ENCODE peak calls at places on chromosomes 4 and X, in six cellular contexts. G is sigmoid colon, F is prostate gland, D is testis, N is ovary, C is A549. B is an unnamed sample.

GRCh38 chr4:3199661-3200422 is 49.1 kb upstream of the MSANTD1 start:
- DNase-seq in F (no peak), G (no peak), D (peak; percentile 9), C (no peak), N (no peak), B (no peak)

GRCh38 chr4:58749206-58749605 is 1639.0 kb upstream of the IGFBP7 start:
- DNase-seq in G (no peak), F (no peak), N (no peak), D (no peak), C (no peak), B (no peak)

GRCh38 chrX:17597836-17598434 is 139.4 kb upstream of the SCML1 start:
- DNase-seq in G (peak; percentile 90), F (peak; percentile 53), C (no peak), D (peak; percentile 86), N (peak; percentile 78), B (no peak)

GRCh38 chrX:25555521-25555920 is 539.8 kb upstream of the ARX start:
- DNase-seq in C (no peak), F (no peak), D (no peak), G (no peak), N (no peak), B (no peak)

GRCh38 chrX:20653070-20653469 is 386.4 kb upstream of the RPS6KA3 start:
- DNase-seq in G (no peak), N (no peak), F (no peak), C (no peak), D (no peak), B (no peak)

GRCh38 chr4:4671774-4672349 is 130.0 kb upstream of the STX18 start:
- DNase-seq in D (no peak), C (no peak), F (no peak), N (no peak), G (no peak), B (no peak)

GRCh38 chr4:109703664-109704351 is 563 bp upstream of the CASP6 start:
- DNase-seq in N (no peak), C (no peak), D (no peak), F (no peak), G (no peak), B (no peak)

GRCh38 chrX:97743014-97743413 is 859.3 kb downstream of the RPA4 start:
- DNase-seq in G (no peak), D (no peak), F (no peak), C (peak; percentile 0), N (no peak), B (no peak)

GRCh38 chrX:139206914-139207313 is 323.6 kb upstream of the F9 start:
- DNase-seq in N (no peak), D (no peak), F (no peak), C (no peak), G (no peak), B (no peak)

GRCh38 chrX:49177338-49177833 is 5.7 kb downstream of the PLP2 start:
- DNase-seq in C (peak; percentile 35), N (no peak), G (peak; percentile 63), D (no peak), F (no peak), B (no peak)

GRCh38 chr4:89024051-89024675 is 32.8 kb downstream of the FAM13A start:
- DNase-seq in F (peak; percentile 69), C (peak; percentile 70), N (peak; percentile 15), D (peak; percentile 81), G (peak; percentile 66), B (peak; percentile 26)
- TF ChIP-seq POLR2A in F (no peak), C (no peak), N (no peak), D (no peak), G (no peak), B (no peak)

GRCh38 chr4:43423276-43423675 is 530.8 kb downstream of the GRXCR1 start:
- DNase-seq in F (no peak), G (no peak), D (no peak), N (no peak), C (no peak), B (no peak)

GRCh38 chr4:43425206-43425605 is 532.7 kb downstream of the GRXCR1 start:
- DNase-seq in F (no peak), G (no peak), C (no peak), N (no peak), D (no peak), B (no peak)
- TF ChIP-seq POLR2A in F (no peak), G (no peak), C (no peak), N (no peak), D (no peak), B (no peak)

GRCh38 chr4:87540176-87541058 is 11.2 kb upstream of the SPARCL1 start:
- DNase-seq in N (no peak), G (peak; percentile 90), C (no peak), F (no peak), D (peak; percentile 26), B (no peak)
- TF ChIP-seq POLR2A in N (no peak), G (no peak), C (no peak), F (no peak), D (no peak), B (no peak)

DNA sequence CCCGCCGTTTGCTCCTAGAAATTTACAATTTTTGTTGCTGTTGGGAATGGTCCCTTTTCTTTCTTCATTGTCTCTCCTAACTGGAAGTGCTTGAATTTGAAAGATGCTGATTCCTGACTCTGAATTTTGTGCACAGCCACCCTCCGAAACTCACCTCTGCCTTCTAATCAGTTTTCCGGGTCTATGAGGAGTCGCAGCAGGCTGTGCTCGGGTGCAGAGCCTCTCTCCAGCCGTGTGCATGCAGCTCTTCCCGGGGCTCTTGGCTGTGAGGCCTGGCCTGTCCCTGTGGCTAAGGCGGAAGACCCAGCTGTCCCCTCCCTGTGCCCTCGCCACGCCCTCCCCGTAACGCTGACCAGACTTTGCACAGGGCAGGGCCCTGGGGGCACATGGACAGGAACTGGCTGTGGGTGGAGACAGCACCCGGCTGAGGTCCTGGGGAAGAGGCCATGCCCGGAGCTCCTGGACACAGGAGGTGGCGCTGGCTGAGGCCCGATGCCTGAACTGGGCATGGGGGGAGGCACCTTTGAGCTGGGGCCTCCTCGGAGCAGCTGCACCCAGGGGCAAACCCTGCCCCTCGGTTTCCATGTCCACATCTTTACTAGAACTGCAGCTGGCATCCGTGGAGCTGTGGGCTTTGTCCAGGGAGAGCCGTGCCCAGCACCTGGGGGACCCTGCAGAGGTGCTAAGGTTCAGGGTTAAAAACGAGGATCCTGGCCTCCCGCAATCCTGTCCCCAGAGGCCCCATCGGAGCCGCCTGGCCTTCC is 32.6 kb upstream of the SPON2 start:
- DNase-seq in C (no peak), G (peak; percentile 64), N (no peak), F (no peak), D (peak; percentile 12), B (no peak)
- TF ChIP-seq POLR2A in C (no peak), G (no peak), N (no peak), F (no peak), D (no peak), B (no peak)

GRCh38 chr4:51844157-51845054 is 1.5 kb downstream of the DCUN1D4 start:
- DNase-seq in F (peak; percentile 95), C (peak; percentile 92), G (peak; percentile 97), D (peak; percentile 98), N (peak; percentile 87), B (peak; percentile 58)

GRCh38 chr4:51843309-51844156 is 580 bp downstream of the DCUN1D4 start:
- DNase-seq in G (peak; percentile 92), C (peak; percentile 58), D (peak; percentile 81), F (peak; percentile 60), N (peak; percentile 74), B (peak; percentile 49)

GRCh38 chr4:51840791-51841190 is 2.2 kb upstream of the DCUN1D4 start:
- DNase-seq in G (no peak), N (no peak), C (no peak), D (no peak), F (no peak), B (no peak)

GRCh38 chr4:51842167-51842553 is 793 bp upstream of the DCUN1D4 start:
- DNase-seq in D (peak; percentile 46), G (peak; percentile 72), N (no peak), C (peak; percentile 2), F (peak; percentile 13), B (no peak)

DNA sequence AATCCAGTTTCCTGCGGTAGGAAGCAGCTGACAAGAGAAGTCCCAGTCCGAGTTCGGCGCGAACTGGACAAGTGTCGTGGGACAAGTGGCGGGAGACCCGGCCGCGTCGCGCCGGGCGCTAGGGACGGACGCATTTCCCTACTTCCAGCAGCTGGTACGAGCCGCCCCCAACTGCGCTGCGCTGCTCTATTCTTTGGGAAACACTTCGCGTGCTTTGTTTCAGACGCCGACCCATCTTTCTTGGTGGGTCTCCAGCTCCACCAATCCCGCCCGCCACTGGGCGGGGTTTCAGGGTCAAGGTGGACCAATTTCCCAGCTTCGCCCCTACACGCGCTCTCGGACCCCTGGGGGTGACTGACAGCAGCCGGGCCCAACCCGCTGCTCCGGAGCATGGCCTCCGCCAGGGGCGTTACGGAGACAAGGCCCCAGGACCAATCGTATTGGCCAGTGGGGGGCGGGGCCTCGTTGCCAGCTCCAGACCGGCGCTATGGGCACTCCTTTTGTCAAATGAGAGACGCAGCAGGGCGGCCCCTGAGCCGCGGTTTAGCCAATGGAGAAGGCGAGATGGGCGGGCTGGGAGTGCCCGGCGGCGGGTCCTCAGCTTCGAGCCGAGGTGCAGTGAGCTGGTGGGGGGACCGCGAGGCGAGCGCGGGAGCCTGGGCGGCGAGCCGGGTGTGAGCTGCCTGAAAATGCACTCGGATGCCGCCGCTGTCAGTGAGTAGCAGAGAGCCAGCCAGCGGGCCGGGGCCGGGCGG is at the start of gene DCUN1D4:
- DNase-seq in G (peak; percentile 100), C (peak; percentile 99), F (peak; percentile 100), N (peak; percentile 100), D (peak; percentile 100), B (peak; percentile 98)
- TF ChIP-seq POLR2A in G (peak; percentile 71), C (peak; percentile 47), F (peak; percentile 78), N (peak; percentile 83), D (peak; percentile 49), B (no peak)

GRCh38 chrX:145886469-145886868 is 68.8 kb downstream of the SLITRK2 start:
- DNase-seq in N (no peak), G (no peak), F (no peak), C (no peak), D (no peak), B (no peak)

GRCh38 chrX:145881175-145881867 is 63.7 kb downstream of the SLITRK2 start:
- DNase-seq in G (no peak), D (no peak), F (no peak), N (no peak), C (no peak), B (no peak)
- TF ChIP-seq POLR2A in G (no peak), D (no peak), F (no peak), N (no peak), C (no peak), B (no peak)

DNA sequence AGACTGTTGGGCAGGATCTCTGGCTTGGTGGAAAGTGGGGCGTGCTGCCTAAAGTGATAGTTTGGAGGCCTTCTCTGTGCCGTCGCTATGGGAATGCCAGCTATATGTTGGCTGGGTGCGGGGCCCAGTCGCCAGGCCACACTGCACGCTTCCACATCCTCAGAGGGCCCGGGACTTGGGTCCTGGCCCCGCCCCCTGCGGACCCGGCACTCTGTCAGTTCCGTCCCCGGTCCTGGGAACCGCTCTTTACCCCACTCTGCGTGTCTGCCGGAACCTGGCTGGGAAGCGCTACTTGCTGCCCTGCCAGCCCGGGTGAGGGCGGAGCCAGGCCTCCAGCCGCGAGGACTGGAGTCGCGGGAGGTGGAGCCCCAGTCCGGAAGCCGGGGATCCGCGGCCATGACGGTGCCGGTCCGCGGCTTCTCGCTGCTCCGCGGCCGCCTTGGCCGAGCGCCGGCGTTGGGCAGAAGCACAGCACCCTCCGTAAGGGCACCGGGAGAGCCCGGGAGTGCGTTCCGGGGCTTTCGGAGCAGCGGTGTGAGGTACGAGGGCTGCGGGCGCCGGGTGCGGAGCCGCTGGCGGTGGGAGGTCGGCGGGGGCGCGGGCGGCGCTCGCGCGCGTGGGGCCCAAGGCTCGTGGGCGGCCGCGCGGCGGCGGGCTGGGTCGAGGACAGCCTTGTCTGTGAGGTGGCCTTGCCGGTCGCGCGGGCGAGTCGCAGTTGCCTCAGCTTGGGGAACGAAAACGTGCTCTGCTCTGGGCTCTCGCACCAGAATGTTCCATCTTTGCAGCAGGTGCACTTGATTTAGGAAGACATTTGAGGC is at the start of gene MTHFD2L:
- DNase-seq in N (peak; percentile 95), D (peak; percentile 96), C (peak; percentile 96), F (peak; percentile 90), G (peak; percentile 96), B (peak; percentile 87)
- TF ChIP-seq POLR2A in N (peak; percentile 67), D (no peak), C (peak; percentile 71), F (peak; percentile 62), G (peak; percentile 48), B (peak; percentile 92)

GRCh38 chr4:185115827-185116232 is 27.2 kb upstream of the SLC25A4 start:
- DNase-seq in C (peak; percentile 11), G (no peak), D (peak; percentile 91), F (peak; percentile 36), N (peak; percentile 88), B (no peak)
- TF ChIP-seq POLR2A in C (no peak), G (no peak), D (no peak), F (peak; percentile 30), N (no peak), B (no peak)

B was measured in GM12891.